ENCODE peak calls at places on chromosomes 11 and 22, in six cellular contexts. J is T1000; E is cardiac muscle cell; P is CD4-positive, CD25-positive, alpha-beta regulatory T cell; A is neural progenitor cell; C is activated gamma-delta T cell treated with Interleukin-2 at 50 U/mL for 16 hours. Q is an unnamed sample.

GRCh38 chr11:66011785-66012303 is at the start of gene CST6:
- DNase-seq in P (no peak), A (peak; percentile 43), J (no peak), C (no peak), E (no peak), Q (peak; percentile 53)

GRCh38 chr11:111220716-111221115 is 24.8 kb upstream of the POU2AF2 start:
- DNase-seq in P (no peak), J (no peak), A (no peak), C (no peak), E (no peak), Q (no peak)

GRCh38 chr22:22408731-22409696 is 99.5 kb downstream of the ZNF280B start:
- DNase-seq in J (no peak), E (no peak), P (no peak), C (no peak), A (peak; percentile 63), Q (no peak)

GRCh38 chr11:101453682-101454081 is 130.1 kb downstream of the TRPC6 start:
- DNase-seq in J (no peak), C (no peak), A (no peak), E (no peak), P (no peak), Q (no peak)

GRCh38 chr22:50621948-50622722 is 5.8 kb downstream of the ARSA start:
- DNase-seq in A (peak; percentile 63), E (no peak), C (no peak), P (no peak), J (no peak), Q (peak; percentile 58)

GRCh38 chr11:35418847-35419712 is at the start of gene SLC1A2:
- DNase-seq in E (peak; percentile 48), C (no peak), A (peak; percentile 82), P (no peak), J (no peak), Q (peak; percentile 68)

GRCh38 chr11:69393178-69393832 is 88.2 kb upstream of the LINC01488 start:
- DNase-seq in J (no peak), A (no peak), E (no peak), C (no peak), P (no peak), Q (no peak)

GRCh38 chr11:96103721-96104120 is 179.8 kb upstream of the MTMR2 start:
- DNase-seq in C (no peak), E (no peak), J (no peak), P (no peak), A (no peak), Q (no peak)

GRCh38 chr22:47929646-47930185 is 1167.3 kb downstream of the TBC1D22A start:
- DNase-seq in E (no peak), J (no peak), C (no peak), A (no peak), P (no peak), Q (no peak)

GRCh38 chr22:37544955-37545702 is 15.2 kb upstream of the CDC42EP1 start:
- DNase-seq in A (peak; percentile 83), E (peak; percentile 66), J (peak; percentile 65), C (peak; percentile 44), P (no peak), Q (peak; percentile 86)

GRCh38 chr22:36052505-36052941 is 23.9 kb upstream of the RBFOX2 start:
- DNase-seq in A (no peak), C (peak; percentile 5), E (no peak), P (no peak), J (no peak), Q (no peak)